ENCODE peak calls at places on chromosomes 12 and 14, in five cellular contexts. O is GM12878, Q is GM12891, T is HepG2, K is SK-N-SH. F is an unnamed sample.

GRCh38 chr12:75974323-75975273 is 57.0 kb downstream of the PHLDA1 start:
- DNase-seq in K (no peak), T (peak; percentile 36), Q (no peak), O (no peak), F (no peak)

GRCh38 chr12:112061127-112061526 is 47.5 kb downstream of the NAA25 start:
- DNase-seq in Q (no peak), O (no peak), K (no peak), T (no peak), F (no peak)

GRCh38 chr12:63940295-63940997 is 95.9 kb downstream of the SRGAP1 start:
- DNase-seq in K (peak; percentile 52), O (no peak), T (no peak), Q (no peak), F (no peak)

GRCh38 chr12:65779946-65780345 is 44.3 kb upstream of the HMGA2 start:
- DNase-seq in Q (no peak), K (no peak), T (no peak), O (no peak), F (no peak)

GRCh38 chr14:72463291-72463866 is 430.5 kb downstream of the DPF3 start:
- DNase-seq in T (no peak), Q (no peak), K (no peak), O (no peak), F (no peak)

GRCh38 chr12:1836854-1837411 is 16.6 kb downstream of the LRTM2 start:
- DNase-seq in Q (no peak), K (peak; percentile 86), T (peak; percentile 17), O (no peak), F (no peak)

GRCh38 chr12:332581-333205 is 56.4 kb downstream of the KDM5A start:
- DNase-seq in Q (no peak), O (no peak), T (no peak), K (no peak), F (no peak)

GRCh38 chr14:82394916-82395315 is 861.3 kb upstream of the SEL1L start:
- DNase-seq in O (no peak), Q (no peak), T (no peak), K (no peak), F (no peak)

GRCh38 chr14:103416916-103417315 is 31.7 kb downstream of the MARK3 start:
- DNase-seq in K (no peak), Q (no peak), T (no peak), O (no peak), F (no peak)

GRCh38 chr14:50599700-50600444 is 39.9 kb downstream of the ATL1 start:
- DNase-seq in T (peak; percentile 36), K (peak; percentile 13), O (no peak), Q (no peak), F (no peak)

GRCh38 chr14:39218171-39218769 is 15.4 kb upstream of the MIA2 start:
- DNase-seq in K (no peak), O (no peak), Q (no peak), T (peak; percentile 59), F (no peak)

GRCh38 chr12:46267618-46268348 is 1.1 kb downstream of the SLC38A1 start:
- DNase-seq in K (peak; percentile 60), O (no peak), T (no peak), Q (no peak), F (peak; percentile 20)

GRCh38 chr14:104150201-104151027 is 12.0 kb downstream of the KIF26A start:
- DNase-seq in K (peak; percentile 89), O (no peak), Q (no peak), T (no peak), F (no peak)

GRCh38 chr14:85528882-85529585 is 910 bp upstream of the FLRT2 start:
- DNase-seq in T (no peak), K (no peak), Q (no peak), O (no peak), F (no peak)

GRCh38 chr14:104723651-104724406 is at the start of gene ADSS1:
- DNase-seq in Q (peak; percentile 96), T (peak; percentile 24), K (peak; percentile 98), O (no peak), F (peak; percentile 94)

GRCh38 chr12:96213869-96214268 is 19.7 kb downstream of the ELK3 start:
- DNase-seq in T (no peak), Q (no peak), K (no peak), O (no peak), F (no peak)

GRCh38 chr12:58254463-58254862 is 313.1 kb downstream of the ATP23 start:
- DNase-seq in K (no peak), Q (no peak), T (no peak), O (no peak), F (no peak)

GRCh38 chr12:124713041-124713435 is 145.6 kb upstream of the NCOR2 start:
- DNase-seq in O (peak; percentile 4), K (no peak), Q (no peak), T (no peak), F (no peak)

GRCh38 chr12:124716208-124717141 is 147.2 kb downstream of the SCARB1 start:
- DNase-seq in Q (no peak), T (no peak), O (no peak), K (no peak), F (no peak)

GRCh38 chr12:124709722-124710656 is 142.6 kb upstream of the NCOR2 start:
- DNase-seq in K (no peak), O (no peak), Q (no peak), T (no peak), F (no peak)

GRCh38 chr12:124715121-124715990 is 147.9 kb upstream of the NCOR2 start:
- DNase-seq in T (no peak), K (no peak), Q (no peak), O (no peak), F (no peak)

GRCh38 chr12:124713436-124714082 is 146.1 kb upstream of the NCOR2 start:
- DNase-seq in Q (peak; percentile 43), O (peak; percentile 93), K (peak; percentile 63), T (no peak), F (no peak)
- TF ChIP-seq TAF1 in Q (no peak), O (no peak), K (no peak), T (no peak), F (no peak)

DNA sequence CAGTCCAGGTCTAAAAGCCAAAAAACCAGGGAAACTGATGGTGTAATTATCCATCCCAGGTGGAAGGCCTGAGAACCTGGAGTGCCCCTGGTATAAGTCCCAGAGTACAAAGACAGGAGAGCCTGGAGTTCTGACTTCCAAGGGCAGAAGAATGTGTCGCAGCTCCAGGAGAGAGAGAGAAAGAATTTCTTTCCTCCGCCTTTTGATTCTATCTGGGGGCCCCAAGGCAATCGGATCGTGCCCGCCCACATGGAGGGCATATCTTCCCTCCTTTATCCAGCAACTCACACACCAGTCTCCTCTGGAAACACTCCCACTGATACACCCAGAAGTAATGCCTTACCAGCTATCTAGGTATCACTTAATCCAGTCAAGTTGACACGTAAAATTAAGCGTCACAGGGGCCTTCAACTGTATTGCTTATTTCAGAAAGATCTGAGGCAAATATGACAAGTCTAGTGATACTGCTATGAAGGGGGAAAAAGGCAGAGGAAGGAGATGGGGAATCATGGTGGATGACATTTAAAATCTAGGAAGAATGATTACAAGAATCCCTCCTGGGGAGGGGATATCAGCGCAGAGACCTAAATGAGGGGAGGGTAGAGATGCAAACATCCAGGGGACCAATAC is 30.5 kb upstream of the LRP6 start:
- DNase-seq in O (no peak), T (no peak), K (no peak), Q (no peak), F (no peak)
- TF ChIP-seq TAF1 in O (no peak), T (no peak), K (no peak), Q (no peak), F (no peak)

GRCh38 chr12:125996438-125996837 is 931.2 kb downstream of the AACS start:
- DNase-seq in K (no peak), Q (no peak), O (no peak), T (no peak), F (no peak)
- TF ChIP-seq TAF1 in K (no peak), Q (no peak), O (no peak), T (no peak), F (no peak)

GRCh38 chr12:32451816-32452215 is 52.5 kb downstream of the FGD4 start:
- DNase-seq in K (no peak), Q (no peak), T (no peak), O (no peak), F (no peak)

GRCh38 chr12:32457251-32458025 is 58.1 kb downstream of the FGD4 start:
- DNase-seq in O (no peak), T (no peak), K (no peak), Q (no peak), F (no peak)

GRCh38 chr12:32454075-32454474 is 54.7 kb downstream of the FGD4 start:
- DNase-seq in T (no peak), Q (no peak), K (no peak), O (no peak), F (no peak)

GRCh38 chr12:32454866-32455265 is 55.5 kb downstream of the FGD4 start:
- DNase-seq in Q (no peak), T (no peak), K (no peak), O (no peak), F (no peak)

GRCh38 chr12:32455607-32456063 is 56.3 kb downstream of the FGD4 start:
- DNase-seq in K (peak; percentile 56), Q (no peak), O (no peak), T (peak; percentile 55), F (no peak)
- TF ChIP-seq TAF1 in K (no peak), Q (no peak), O (no peak), T (no peak), F (no peak)